ENCODE peak calls at places on chromosomes 4 and X, in six cellular contexts. M is BJ, L is thoracic aorta, F is fibroblast of the conjunctiva, B is Caco-2, Z is mucosa of descending colon. N is an unnamed sample.

GRCh38 chrX:153554519-153555167 is 37.2 kb downstream of the ATP2B3 start:
- DNase-seq in M (no peak), L (no peak), F (peak), B (peak), Z (no peak), N (peak)

GRCh38 chrX:49192722-49193328 is 6.7 kb upstream of the PRICKLE3 start:
- DNase-seq in M (no peak), L (no peak), F (no peak), B (peak), Z (no peak), N (no peak)

GRCh38 chr4:182225257-182225852 is 17.8 kb upstream of the TENM3 start:
- DNase-seq in M (no peak), L (no peak), F (no peak), B (no peak), Z (no peak), N (no peak)

GRCh38 chr4:78059524-78059889 is 2.4 kb downstream of the FRAS1 start:
- DNase-seq in M (peak), L (peak), F (peak), B (peak), Z (no peak), N (no peak)

GRCh38 chrX:93322110-93322509 is 351.3 kb downstream of the NAP1L3 start:
- DNase-seq in M (no peak), L (no peak), F (no peak), B (no peak), Z (no peak), N (no peak)

GRCh38 chrX:129761596-129761995 is 18.2 kb upstream of the SASH3 start:
- DNase-seq in M (no peak), L (no peak), F (no peak), B (no peak), Z (peak), N (no peak)

GRCh38 chr4:102345795-102346100 is 466 bp upstream of the SLC39A8 start:
- DNase-seq in M (no peak), L (no peak), F (no peak), B (no peak), Z (peak), N (no peak)

GRCh38 chr4:113739197-113739596 is 22.3 kb downstream of the CAMK2D start:
- DNase-seq in M (no peak), L (no peak), F (no peak), B (no peak), Z (no peak), N (no peak)

GRCh38 chr4:181819951-181820350 is 423.3 kb upstream of the TENM3 start:
- DNase-seq in M (no peak), L (no peak), F (no peak), B (no peak), Z (no peak), N (no peak)

GRCh38 chr4:2341261-2341841 is 77.1 kb downstream of the ZFYVE28 start:
- DNase-seq in M (no peak), L (no peak), F (no peak), B (no peak), Z (no peak), N (no peak)

GRCh38 chr4:139817657-139818452 is 152.2 kb downstream of the MGST2 start:
- DNase-seq in M (no peak), L (no peak), F (no peak), B (no peak), Z (no peak), N (no peak)

N was measured in SW 1271.